ENCODE peak calls at places on chromosome 2, in ten cellular contexts. One of them, this sample, is unnamed.

GRCh38 chr2:120430957-120431356 is 85.0 kb downstream of the INHBB start:
- DNase-seq in stimulated activated CD4-positive, alpha-beta T cell treated with anti-CD3 and anti-CD28 coated beads, Interleukin-2, amount 100 ng/mL, for 48 hours: no peak
- DNase-seq in GM12878: no peak
- DNase-seq in kidney glomerular epithelial cell: no peak
- DNase-seq in NCI-H748 treated with DMSO at 0.1 percent for 48 hours: no peak
- DNase-seq in pancreas: no peak
- DNase-seq in hepatocyte: no peak
- DNase-seq in cardiac muscle cell: no peak
- DNase-seq in GM12864: no peak
- DNase-seq in AG08396: no peak
- DNase-seq in this sample: no peak

GRCh38 chr2:202178342-202178958 is 59.9 kb downstream of the SUMO1 start:
- DNase-seq in stimulated activated CD4-positive, alpha-beta T cell treated with anti-CD3 and anti-CD28 coated beads, Interleukin-2, amount 100 ng/mL, for 48 hours: peak
- DNase-seq in GM12878: peak
- DNase-seq in kidney glomerular epithelial cell: peak
- DNase-seq in NCI-H748 treated with DMSO at 0.1 percent for 48 hours: peak
- DNase-seq in pancreas: peak
- DNase-seq in hepatocyte: peak
- DNase-seq in cardiac muscle cell: peak
- DNase-seq in GM12864: peak
- DNase-seq in AG08396: peak
- DNase-seq in this sample: peak

GRCh38 chr2:95728878-95729511 is 137.2 kb downstream of the TRIM43 start:
- DNase-seq in stimulated activated CD4-positive, alpha-beta T cell treated with anti-CD3 and anti-CD28 coated beads, Interleukin-2, amount 100 ng/mL, for 48 hours: peak
- DNase-seq in GM12878: peak
- DNase-seq in kidney glomerular epithelial cell: peak
- DNase-seq in NCI-H748 treated with DMSO at 0.1 percent for 48 hours: peak
- DNase-seq in pancreas: peak
- DNase-seq in hepatocyte: no peak
- DNase-seq in cardiac muscle cell: peak
- DNase-seq in GM12864: peak
- DNase-seq in AG08396: peak
- DNase-seq in this sample: peak

GRCh38 chr2:14991723-14992122 is 359.2 kb downstream of the LRATD1 start:
- DNase-seq in stimulated activated CD4-positive, alpha-beta T cell treated with anti-CD3 and anti-CD28 coated beads, Interleukin-2, amount 100 ng/mL, for 48 hours: no peak
- DNase-seq in GM12878: no peak
- DNase-seq in kidney glomerular epithelial cell: no peak
- DNase-seq in NCI-H748 treated with DMSO at 0.1 percent for 48 hours: no peak
- DNase-seq in pancreas: no peak
- DNase-seq in hepatocyte: no peak
- DNase-seq in cardiac muscle cell: no peak
- DNase-seq in GM12864: no peak
- DNase-seq in AG08396: no peak
- DNase-seq in this sample: no peak

GRCh38 chr2:147236601-147237000 is 608.2 kb upstream of the ACVR2A start:
- DNase-seq in stimulated activated CD4-positive, alpha-beta T cell treated with anti-CD3 and anti-CD28 coated beads, Interleukin-2, amount 100 ng/mL, for 48 hours: no peak
- DNase-seq in GM12878: no peak
- DNase-seq in kidney glomerular epithelial cell: no peak
- DNase-seq in NCI-H748 treated with DMSO at 0.1 percent for 48 hours: no peak
- DNase-seq in pancreas: no peak
- DNase-seq in hepatocyte: no peak
- DNase-seq in cardiac muscle cell: no peak
- DNase-seq in GM12864: no peak
- DNase-seq in AG08396: no peak
- DNase-seq in this sample: no peak

GRCh38 chr2:95552911-95553310 is 38.9 kb upstream of the TRIM43 start:
- DNase-seq in stimulated activated CD4-positive, alpha-beta T cell treated with anti-CD3 and anti-CD28 coated beads, Interleukin-2, amount 100 ng/mL, for 48 hours: no peak
- DNase-seq in GM12878: no peak
- DNase-seq in kidney glomerular epithelial cell: no peak
- DNase-seq in NCI-H748 treated with DMSO at 0.1 percent for 48 hours: no peak
- DNase-seq in pancreas: no peak
- DNase-seq in hepatocyte: no peak
- DNase-seq in cardiac muscle cell: peak
- DNase-seq in GM12864: no peak
- DNase-seq in AG08396: no peak
- DNase-seq in this sample: no peak

GRCh38 chr2:15764683-15765011 is 173.0 kb downstream of the DDX1 start:
- DNase-seq in stimulated activated CD4-positive, alpha-beta T cell treated with anti-CD3 and anti-CD28 coated beads, Interleukin-2, amount 100 ng/mL, for 48 hours: no peak
- DNase-seq in GM12878: no peak
- DNase-seq in kidney glomerular epithelial cell: no peak
- DNase-seq in NCI-H748 treated with DMSO at 0.1 percent for 48 hours: no peak
- DNase-seq in pancreas: no peak
- DNase-seq in hepatocyte: no peak
- DNase-seq in cardiac muscle cell: no peak
- DNase-seq in GM12864: no peak
- DNase-seq in AG08396: no peak
- DNase-seq in this sample: no peak

GRCh38 chr2:110867078-110867477 is 134.7 kb downstream of the ACOXL start:
- DNase-seq in stimulated activated CD4-positive, alpha-beta T cell treated with anti-CD3 and anti-CD28 coated beads, Interleukin-2, amount 100 ng/mL, for 48 hours: no peak
- DNase-seq in GM12878: no peak
- DNase-seq in kidney glomerular epithelial cell: no peak
- DNase-seq in NCI-H748 treated with DMSO at 0.1 percent for 48 hours: no peak
- DNase-seq in pancreas: no peak
- DNase-seq in hepatocyte: no peak
- DNase-seq in cardiac muscle cell: no peak
- DNase-seq in GM12864: no peak
- DNase-seq in AG08396: no peak
- DNase-seq in this sample: no peak

GRCh38 chr2:190984595-190984994 is 29.4 kb downstream of the STAT1 start:
- DNase-seq in stimulated activated CD4-positive, alpha-beta T cell treated with anti-CD3 and anti-CD28 coated beads, Interleukin-2, amount 100 ng/mL, for 48 hours: no peak
- DNase-seq in GM12878: no peak
- DNase-seq in kidney glomerular epithelial cell: peak
- DNase-seq in NCI-H748 treated with DMSO at 0.1 percent for 48 hours: no peak
- DNase-seq in pancreas: no peak
- DNase-seq in hepatocyte: no peak
- DNase-seq in cardiac muscle cell: peak
- DNase-seq in GM12864: no peak
- DNase-seq in AG08396: peak
- DNase-seq in this sample: no peak

GRCh38 chr2:86001326-86001725 is 104.4 kb downstream of the POLR1A start:
- DNase-seq in stimulated activated CD4-positive, alpha-beta T cell treated with anti-CD3 and anti-CD28 coated beads, Interleukin-2, amount 100 ng/mL, for 48 hours: no peak
- DNase-seq in GM12878: no peak
- DNase-seq in kidney glomerular epithelial cell: no peak
- DNase-seq in NCI-H748 treated with DMSO at 0.1 percent for 48 hours: no peak
- DNase-seq in pancreas: no peak
- DNase-seq in hepatocyte: no peak
- DNase-seq in cardiac muscle cell: no peak
- DNase-seq in GM12864: no peak
- DNase-seq in AG08396: no peak
- DNase-seq in this sample: no peak

This sample was measured in Panc1.